ENCODE peak calls at places on chromosomes 12 and 14, in four cellular contexts. J is tibial nerve; L is CD8-positive, alpha-beta T cell; F is psoas muscle. B is an unnamed sample. For H3K4me1, H3K36me3 and H3K27me3, the result is how much of the 10 kb centered on the place peaks cover.

GRCh38 chr12:10361084-10361483 is 28.8 kb downstream of the KLRK1 start:
- DNase-seq in L (no peak), F (no peak), J (no peak), B (peak)

GRCh38 chr12:7716391-7716790 is 5.2 kb downstream of the DPPA3 start:
- DNase-seq in J (no peak), L (no peak), F (no peak), B (peak)

GRCh38 chr12:64618953-64619590 is 8.8 kb downstream of the RASSF3 start:
- DNase-seq in J (no peak), L (no peak), F (no peak), B (no peak)

GRCh38 chr14:23559010-23559920 is 3.2 kb downstream of the THTPA start:
- DNase-seq in J (no peak), F (peak), L (peak), B (peak)

GRCh38 chr12:123273166-123273565 is 1.5 kb upstream of the CDK2AP1 start:
- DNase-seq in J (no peak), L (no peak), F (no peak), B (no peak)

GRCh38 chr14:68473050-68473449 is 319.8 kb downstream of the ZFP36L1 start:
- DNase-seq in F (no peak), L (no peak), J (no peak), B (no peak)

GRCh38 chr14:87503711-87504110 is 489.3 kb downstream of the GALC start:
- DNase-seq in L (no peak), F (no peak), J (no peak), B (no peak)

GRCh38 chr12:107618106-107618505 is 67.5 kb upstream of the PWP1 start:
- DNase-seq in J (no peak), F (no peak), L (no peak), B (no peak)

GRCh38 chr12:68565391-68565903 is 45.3 kb upstream of the RAP1B start:
- DNase-seq in L (no peak), J (no peak), F (no peak), B (no peak)

GRCh38 chr14:87745507-87746118 is 247.4 kb downstream of the GALC start:
- DNase-seq in F (no peak), J (no peak), L (no peak), B (peak)

GRCh38 chr12:1517007-1517406 is 77.4 kb downstream of the FBXL14 start:
- DNase-seq in J (no peak), F (no peak), L (no peak), B (peak)

GRCh38 chr12:96121271-96121711 is 72.9 kb upstream of the ELK3 start:
- DNase-seq in J (no peak), L (no peak), F (no peak), B (no peak)

GRCh38 chr12:82801951-82802610 is 115.4 kb downstream of the TMTC2 start:
- DNase-seq in F (no peak), J (no peak), L (no peak), B (no peak)

GRCh38 chr12:52168019-52168717 is 23.6 kb downstream of the KRT80 start:
- DNase-seq in J (no peak), F (no peak), L (no peak), B (no peak)

GRCh38 chr14:91996951-91997371 is 42.9 kb downstream of the TRIP11 start:
- DNase-seq in L (no peak), F (no peak), J (peak), B (peak)

GRCh38 chr12:3326850-3327780 is 163.9 kb upstream of the PRMT8 start:
- DNase-seq in F (peak), J (no peak), L (no peak), B (no peak)

GRCh38 chr12:77577756-77578155 is 252.9 kb upstream of the NAV3 start:
- DNase-seq in F (no peak), J (no peak), L (no peak), B (no peak)

GRCh38 chr12:24681570-24681969 is 267.3 kb downstream of the BCAT1 start:
- DNase-seq in J (no peak), F (no peak), L (no peak), B (no peak)

GRCh38 chr14:68198713-68199464 is 379.3 kb downstream of the RAD51B start:
- DNase-seq in J (no peak), F (no peak), L (no peak), B (no peak)

GRCh38 chr12:56601503-56601902 is 28.6 kb downstream of the BAZ2A start:
- DNase-seq in L (peak), F (no peak), J (no peak), B (peak)

GRCh38 chr12:124835652-124836410 is 27.8 kb downstream of the SCARB1 start:
- DNase-seq in F (no peak), L (no peak), J (no peak), B (no peak)

GRCh38 chr12:111692575-111693210 is 6.8 kb downstream of the ACAD10 start:
- DNase-seq in L (no peak), F (no peak), J (no peak), B (peak)

GRCh38 chr12:13559318-13559978 is 362.9 kb downstream of the EMP1 start:
- DNase-seq in F (no peak), L (no peak), J (no peak), B (no peak)

GRCh38 chr12:105759172-105759571 is 379.6 kb downstream of the NUAK1 start:
- DNase-seq in F (no peak), J (no peak), L (no peak), B (no peak)

GRCh38 chr14:78758333-78758732 is 588.2 kb downstream of the NRXN3 start:
- DNase-seq in F (no peak), J (no peak), L (no peak), B (peak)

GRCh38 chr12:115623764-115624334 is 653.6 kb downstream of the MED13L start:
- DNase-seq in J (no peak), F (peak), L (no peak), B (no peak)

GRCh38 chr12:124769166-124769530 is 94.5 kb downstream of the SCARB1 start:
- DNase-seq in J (no peak), F (no peak), L (no peak), B (no peak)

GRCh38 chr14:101364503-101365328 is 196.6 kb upstream of the DIO3 start:
- DNase-seq in L (no peak), J (peak), F (peak), B (no peak)
- H3K4me1 ChIP-seq in L (under half), J (under half), F (under half), B (under half)

GRCh38 chr14:74547331-74547927 is 53.9 kb downstream of the ISCA2 start:
- DNase-seq in F (no peak), J (no peak), L (no peak), B (no peak)
- H3K36me3 ChIP-seq in F (under half), J (under half), L (under half), B (under half)

GRCh38 chr14:105890474-105891220 is 364.3 kb downstream of the TMEM121 start:
- DNase-seq in F (no peak), L (no peak), J (no peak), B (no peak)
- H3K27me3 ChIP-seq in F (under half), L (under half), J (under half), B (under half)

GRCh38 chr14:69669375-69669774 is 58.0 kb downstream of the SUSD6 start:
- DNase-seq in F (no peak), L (no peak), J (no peak), B (no peak)
- H3K4me1 ChIP-seq in F (half or more), L (half or more), J (under half), B (under half)

GRCh38 chr14:21408152-21408551 is 24.3 kb upstream of the SUPT16H start:
- DNase-seq in J (no peak), L (no peak), F (no peak), B (no peak)

GRCh38 chr14:21405097-21405496 is 21.3 kb upstream of the SUPT16H start:
- DNase-seq in L (no peak), F (no peak), J (no peak), B (no peak)

DNA sequence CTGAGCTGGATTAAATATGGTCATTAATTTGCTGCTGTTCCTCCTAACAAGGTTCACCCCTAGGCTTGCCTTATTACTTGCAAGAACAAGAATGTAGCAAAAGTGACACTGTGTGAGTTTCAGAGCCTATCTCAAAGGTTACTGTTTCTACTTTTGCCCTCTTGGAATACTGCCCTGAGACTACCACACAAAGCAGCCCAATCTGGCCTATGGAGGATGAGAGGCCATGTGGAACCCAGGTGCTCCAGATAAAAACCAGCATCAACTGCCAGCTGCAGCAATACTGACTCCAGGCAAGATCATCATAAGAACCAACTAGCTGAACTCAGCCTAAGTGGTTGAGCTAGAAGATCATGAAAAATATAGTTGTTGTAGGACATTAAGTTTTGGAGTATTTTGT is 22.4 kb upstream of the SUPT16H start:
- DNase-seq in L (no peak), J (no peak), F (no peak), B (no peak)
- H3K36me3 ChIP-seq in L (half or more), J (under half), F (under half), B (half or more)

GRCh38 chr14:97491697-97492096 is 694.5 kb downstream of the VRK1 start:
- DNase-seq in J (no peak), F (no peak), L (no peak), B (no peak)
- H3K27me3 ChIP-seq in J (under half), F (under half), L (under half), B (under half)

GRCh38 chr12:120199025-120199424 is 1.9 kb downstream of the RPLP0 start:
- DNase-seq in L (no peak), J (no peak), F (no peak), B (peak)

GRCh38 chr12:120197542-120197887 is 3.0 kb upstream of the GCN1 start:
- DNase-seq in J (no peak), L (no peak), F (no peak), B (no peak)

GRCh38 chr12:120194226-120194533 is 335 bp downstream of the GCN1 start:
- DNase-seq in F (peak), J (no peak), L (no peak), B (no peak)

GRCh38 chr12:120194534-120195395 is at the start of gene GCN1:
- DNase-seq in F (peak), L (peak), J (peak), B (peak)

DNA sequence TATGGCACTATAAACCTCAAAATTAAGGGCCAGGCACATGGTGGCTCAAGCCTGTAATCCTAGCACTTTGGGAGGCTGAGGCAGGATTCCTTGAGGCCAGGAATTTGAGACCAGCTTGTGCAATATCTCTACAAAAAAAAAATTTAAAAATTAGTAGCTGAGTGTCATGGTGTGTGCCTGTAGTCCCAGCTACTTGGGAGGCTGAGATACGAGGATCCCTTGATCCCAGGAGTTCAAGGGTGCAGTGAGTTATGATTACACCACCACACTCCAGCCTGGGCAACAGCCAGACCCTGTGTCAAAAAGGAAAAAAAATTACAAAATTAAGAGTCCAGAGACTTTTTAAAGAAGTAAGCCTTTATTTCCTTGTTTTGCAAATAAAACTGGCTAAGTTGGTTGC is 1.8 kb upstream of the GCN1 start:
- DNase-seq in L (no peak), F (no peak), J (no peak), B (no peak)
- H3K4me1 ChIP-seq in L (under half), F (half or more), J (under half), B (under half)